ENCODE peak calls at places on chromosomes 6 and 20, in four cellular contexts. X, H, K and B are unnamed samples.

GRCh38 chr6:132537145-132537544 is 932 bp upstream of the TAAR9 start:
- DNase-seq in X (no peak), H (no peak), K (no peak), B (no peak)

GRCh38 chr20:13613917-13614316 is 24.8 kb downstream of the TASP1 start:
- DNase-seq in X (no peak), H (no peak), K (no peak), B (no peak)

GRCh38 chr6:37544530-37544929 is 44.8 kb upstream of the CCDC167 start:
- DNase-seq in X (no peak), H (no peak), K (no peak), B (no peak)

GRCh38 chr6:36888654-36889481 is 3.1 kb downstream of the C6orf89 start:
- DNase-seq in X (no peak), H (no peak), K (no peak), B (no peak)

GRCh38 chr6:53805725-53806124 is 10.9 kb downstream of the LRRC1 start:
- DNase-seq in X (no peak), H (no peak), K (peak), B (no peak)

GRCh38 chr20:35514371-35514960 is 15.0 kb downstream of the C20orf173 start:
- DNase-seq in X (no peak), H (no peak), K (no peak), B (no peak)

GRCh38 chr6:38058022-38058421 is 238.5 kb downstream of the ZFAND3 start:
- DNase-seq in X (no peak), H (peak), K (no peak), B (no peak)

GRCh38 chr6:121112358-121112757 is 221.9 kb downstream of the TBC1D32 start:
- DNase-seq in X (no peak), H (no peak), K (no peak), B (no peak)

GRCh38 chr6:52505726-52506501 is 70.9 kb downstream of the TRAM2 start:
- DNase-seq in X (no peak), H (no peak), K (no peak), B (no peak)

GRCh38 chr6:136703331-136703846 is 88.9 kb downstream of the MAP3K5 start:
- DNase-seq in X (no peak), H (no peak), K (no peak), B (no peak)

GRCh38 chr20:44215125-44215524 is 4.6 kb upstream of the OSER1 start:
- DNase-seq in X (peak), H (peak), K (peak), B (peak)

GRCh38 chr20:12700701-12701100 is 308.1 kb upstream of the SPTLC3 start:
- DNase-seq in X (peak), H (no peak), K (no peak), B (no peak)

GRCh38 chr20:17570347-17571152 is 675 bp downstream of the DSTN start:
- DNase-seq in X (peak), H (peak), K (peak), B (no peak)

GRCh38 chr20:24017160-24017761 is 28.7 kb upstream of the GGTLC1 start:
- DNase-seq in X (no peak), H (no peak), K (no peak), B (no peak)

GRCh38 chr6:144264270-144265060 is 20.7 kb upstream of the UTRN start:
- DNase-seq in X (peak), H (peak), K (peak), B (no peak)

GRCh38 chr20:46463852-46464251 is 49.5 kb downstream of the ZNF334 start:
- DNase-seq in X (no peak), H (no peak), K (no peak), B (no peak)

GRCh38 chr20:39263076-39263475 is 300.9 kb downstream of the DHX35 start:
- DNase-seq in X (no peak), H (peak), K (no peak), B (no peak)

GRCh38 chr6:6771964-6772363 is 183.4 kb downstream of the LY86 start:
- DNase-seq in X (no peak), H (no peak), K (no peak), B (no peak)
- H3K56ac ChIP-seq in X (no peak), H (no peak), K (no peak), B (no peak)

DNA sequence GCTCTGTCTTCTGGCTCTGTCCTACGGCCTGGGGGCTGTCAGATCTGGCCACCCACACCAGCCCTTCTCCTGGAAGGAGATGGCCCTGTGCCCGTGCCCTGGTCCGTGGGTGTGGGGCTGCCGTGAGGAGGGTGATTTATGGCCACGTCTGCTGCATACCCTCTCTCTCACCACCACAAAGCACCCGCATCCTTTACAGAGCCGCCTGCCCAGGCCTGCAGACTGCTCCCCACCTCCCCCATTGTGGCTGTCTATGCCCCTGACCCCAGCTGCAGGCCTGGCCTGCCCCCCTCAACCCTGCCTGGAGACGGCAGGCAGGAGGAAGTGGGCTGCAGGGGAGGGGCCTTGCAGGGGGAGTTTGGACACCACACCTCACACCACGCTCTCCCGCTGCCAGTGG is 72.7 kb upstream of the GATA5 start:
- DNase-seq in X (no peak), H (no peak), K (no peak), B (no peak)
- H3K18ac ChIP-seq in X (no peak), H (no peak), K (no peak), B (no peak)

GRCh38 chr20:32609993-32610896 is 25.1 kb upstream of the NOL4L start:
- DNase-seq in X (no peak), H (no peak), K (no peak), B (no peak)

GRCh38 chr20:32612351-32612750 is 27.2 kb upstream of the NOL4L start:
- DNase-seq in X (no peak), H (no peak), K (no peak), B (no peak)

GRCh38 chr20:32609371-32609773 is 24.2 kb upstream of the NOL4L start:
- DNase-seq in X (no peak), H (no peak), K (no peak), B (no peak)

GRCh38 chr20:32611286-32611685 is 26.2 kb upstream of the NOL4L start:
- DNase-seq in X (no peak), H (no peak), K (no peak), B (no peak)

GRCh38 chr20:32610897-32611218 is 25.7 kb upstream of the NOL4L start:
- DNase-seq in X (no peak), H (no peak), K (no peak), B (no peak)
- H3K56ac ChIP-seq in X (no peak), H (no peak), K (no peak), B (no peak)

DNA sequence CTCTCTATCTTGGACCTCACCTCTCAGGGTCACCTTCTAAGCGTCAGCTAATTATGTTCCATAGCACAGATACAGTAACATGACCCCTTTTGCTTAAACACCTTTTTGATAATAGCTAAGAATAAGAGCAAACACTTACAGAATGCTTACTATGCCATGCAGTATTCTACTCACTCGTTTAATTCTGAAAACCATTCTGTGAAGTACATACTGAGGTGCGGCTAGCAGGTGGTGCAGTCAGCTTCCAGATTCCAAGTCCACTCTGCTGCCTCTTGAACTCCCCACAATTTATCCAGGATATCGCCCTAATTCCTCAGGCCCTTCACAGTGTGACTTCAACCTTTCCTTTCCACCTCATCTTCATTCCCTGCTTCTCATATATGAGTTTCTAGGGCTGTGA is 130.3 kb downstream of the PDSS2 start:
- DNase-seq in X (no peak), H (no peak), K (no peak), B (no peak)
- H3K18ac ChIP-seq in X (no peak), H (no peak), K (no peak), B (no peak)